ENCODE peak calls at places on chromosomes 5 and 9, in eight cellular contexts. One of them, this sample, is unnamed.

GRCh38 chr5:32222723-32223470 is 48.8 kb upstream of the GOLPH3 start:
- DNase-seq in mesothelial cell of epicardium: no peak
- DNase-seq in NCI-H524 treated with DMSO at 0.1 percent for 48 hours: no peak
- DNase-seq in stimulated activated CD8-positive, alpha-beta memory T cell treated with anti-CD3 and anti-CD28 coated beads, Interleukin-4, amount 100 ng/mL, for 48 hours: no peak
- DNase-seq in H4: no peak
- DNase-seq in dorsolateral prefrontal cortex: no peak
- DNase-seq in effector memory CD4-positive, alpha-beta T cell: no peak
- DNase-seq in HL-60: no peak
- DNase-seq in this sample: no peak

GRCh38 chr5:102865171-102865509 is 110.0 kb downstream of the PAM start:
- DNase-seq in mesothelial cell of epicardium: no peak
- DNase-seq in NCI-H524 treated with DMSO at 0.1 percent for 48 hours: no peak
- DNase-seq in stimulated activated CD8-positive, alpha-beta memory T cell treated with anti-CD3 and anti-CD28 coated beads, Interleukin-4, amount 100 ng/mL, for 48 hours: no peak
- DNase-seq in H4: peak
- DNase-seq in dorsolateral prefrontal cortex: no peak
- DNase-seq in effector memory CD4-positive, alpha-beta T cell: no peak
- DNase-seq in HL-60: no peak
- DNase-seq in this sample: no peak

GRCh38 chr9:33236571-33236970 is 3.4 kb upstream of the SPINK4 start:
- DNase-seq in mesothelial cell of epicardium: no peak
- DNase-seq in NCI-H524 treated with DMSO at 0.1 percent for 48 hours: no peak
- DNase-seq in stimulated activated CD8-positive, alpha-beta memory T cell treated with anti-CD3 and anti-CD28 coated beads, Interleukin-4, amount 100 ng/mL, for 48 hours: no peak
- DNase-seq in H4: no peak
- DNase-seq in dorsolateral prefrontal cortex: no peak
- DNase-seq in effector memory CD4-positive, alpha-beta T cell: no peak
- DNase-seq in HL-60: no peak
- DNase-seq in this sample: peak

GRCh38 chr5:72288923-72289322 is 31.1 kb downstream of the MRPS27 start:
- DNase-seq in mesothelial cell of epicardium: no peak
- DNase-seq in NCI-H524 treated with DMSO at 0.1 percent for 48 hours: peak
- DNase-seq in stimulated activated CD8-positive, alpha-beta memory T cell treated with anti-CD3 and anti-CD28 coated beads, Interleukin-4, amount 100 ng/mL, for 48 hours: no peak
- DNase-seq in H4: no peak
- DNase-seq in dorsolateral prefrontal cortex: no peak
- DNase-seq in effector memory CD4-positive, alpha-beta T cell: no peak
- DNase-seq in HL-60: no peak
- DNase-seq in this sample: no peak

GRCh38 chr9:137725598-137725997 is 106.8 kb downstream of the EHMT1 start:
- DNase-seq in mesothelial cell of epicardium: no peak
- DNase-seq in NCI-H524 treated with DMSO at 0.1 percent for 48 hours: no peak
- DNase-seq in stimulated activated CD8-positive, alpha-beta memory T cell treated with anti-CD3 and anti-CD28 coated beads, Interleukin-4, amount 100 ng/mL, for 48 hours: no peak
- DNase-seq in H4: no peak
- DNase-seq in dorsolateral prefrontal cortex: no peak
- DNase-seq in effector memory CD4-positive, alpha-beta T cell: no peak
- DNase-seq in HL-60: no peak
- DNase-seq in this sample: no peak

GRCh38 chr5:65630981-65631380 is 6.2 kb downstream of the SHLD3 start:
- DNase-seq in mesothelial cell of epicardium: no peak
- DNase-seq in NCI-H524 treated with DMSO at 0.1 percent for 48 hours: no peak
- DNase-seq in stimulated activated CD8-positive, alpha-beta memory T cell treated with anti-CD3 and anti-CD28 coated beads, Interleukin-4, amount 100 ng/mL, for 48 hours: no peak
- DNase-seq in H4: no peak
- DNase-seq in dorsolateral prefrontal cortex: no peak
- DNase-seq in effector memory CD4-positive, alpha-beta T cell: no peak
- DNase-seq in HL-60: no peak
- DNase-seq in this sample: no peak

GRCh38 chr9:125443367-125443766 is 181.7 kb downstream of the GAPVD1 start:
- DNase-seq in mesothelial cell of epicardium: no peak
- DNase-seq in NCI-H524 treated with DMSO at 0.1 percent for 48 hours: no peak
- DNase-seq in stimulated activated CD8-positive, alpha-beta memory T cell treated with anti-CD3 and anti-CD28 coated beads, Interleukin-4, amount 100 ng/mL, for 48 hours: no peak
- DNase-seq in H4: no peak
- DNase-seq in dorsolateral prefrontal cortex: no peak
- DNase-seq in effector memory CD4-positive, alpha-beta T cell: no peak
- DNase-seq in HL-60: no peak
- DNase-seq in this sample: no peak

GRCh38 chr5:1204693-1205242 is 3.4 kb downstream of the SLC6A19 start:
- DNase-seq in mesothelial cell of epicardium: no peak
- DNase-seq in NCI-H524 treated with DMSO at 0.1 percent for 48 hours: peak
- DNase-seq in stimulated activated CD8-positive, alpha-beta memory T cell treated with anti-CD3 and anti-CD28 coated beads, Interleukin-4, amount 100 ng/mL, for 48 hours: no peak
- DNase-seq in H4: peak
- DNase-seq in dorsolateral prefrontal cortex: no peak
- DNase-seq in effector memory CD4-positive, alpha-beta T cell: no peak
- DNase-seq in HL-60: no peak
- DNase-seq in this sample: peak

GRCh38 chr9:88310310-88310980 is 77.8 kb upstream of the SPIN1 start:
- DNase-seq in mesothelial cell of epicardium: no peak
- DNase-seq in NCI-H524 treated with DMSO at 0.1 percent for 48 hours: no peak
- DNase-seq in stimulated activated CD8-positive, alpha-beta memory T cell treated with anti-CD3 and anti-CD28 coated beads, Interleukin-4, amount 100 ng/mL, for 48 hours: no peak
- DNase-seq in H4: no peak
- DNase-seq in dorsolateral prefrontal cortex: no peak
- DNase-seq in effector memory CD4-positive, alpha-beta T cell: no peak
- DNase-seq in HL-60: no peak
- DNase-seq in this sample: no peak

GRCh38 chr5:171830686-171831085 is 45.1 kb downstream of the SMIM23 start:
- DNase-seq in mesothelial cell of epicardium: no peak
- DNase-seq in NCI-H524 treated with DMSO at 0.1 percent for 48 hours: no peak
- DNase-seq in stimulated activated CD8-positive, alpha-beta memory T cell treated with anti-CD3 and anti-CD28 coated beads, Interleukin-4, amount 100 ng/mL, for 48 hours: no peak
- DNase-seq in H4: no peak
- DNase-seq in dorsolateral prefrontal cortex: no peak
- DNase-seq in effector memory CD4-positive, alpha-beta T cell: no peak
- DNase-seq in HL-60: no peak
- DNase-seq in this sample: peak

GRCh38 chr5:107010060-107010459 is 660.7 kb downstream of the EFNA5 start:
- DNase-seq in mesothelial cell of epicardium: no peak
- DNase-seq in NCI-H524 treated with DMSO at 0.1 percent for 48 hours: no peak
- DNase-seq in stimulated activated CD8-positive, alpha-beta memory T cell treated with anti-CD3 and anti-CD28 coated beads, Interleukin-4, amount 100 ng/mL, for 48 hours: no peak
- DNase-seq in H4: no peak
- DNase-seq in dorsolateral prefrontal cortex: no peak
- DNase-seq in effector memory CD4-positive, alpha-beta T cell: no peak
- DNase-seq in HL-60: no peak
- DNase-seq in this sample: no peak

This sample was measured in kidney tubule cell.